ENCODE peak calls at places on chromosomes 16 and 17, in seven cellular contexts. One of them, this sample, is unnamed. For H3K4me1, the result is how much of the 10 kb centered on the place peaks cover.

GRCh38 chr16:48054881-48055601 is 100.8 kb downstream of the ABCC12 start:
- DNase-seq in neuronal stem cell: peak
- DNase-seq in endothelial cell of umbilical vein: peak
- DNase-seq in HCT116: peak
- DNase-seq in colonic mucosa: peak
- DNase-seq in neural progenitor cell: peak
- DNase-seq in K562: peak
- DNase-seq in this sample: peak

GRCh38 chr16:23290189-23291062 is 11.7 kb upstream of the SCNN1B start:
- DNase-seq in neuronal stem cell: no peak
- DNase-seq in endothelial cell of umbilical vein: no peak
- DNase-seq in HCT116: no peak
- DNase-seq in colonic mucosa: no peak
- DNase-seq in neural progenitor cell: no peak
- DNase-seq in K562: no peak
- DNase-seq in this sample: no peak

GRCh38 chr17:64492481-64493109 is 4.3 kb downstream of the POLG2 start:
- DNase-seq in neuronal stem cell: no peak
- DNase-seq in endothelial cell of umbilical vein: peak
- DNase-seq in HCT116: no peak
- DNase-seq in colonic mucosa: no peak
- DNase-seq in neural progenitor cell: no peak
- DNase-seq in K562: peak
- DNase-seq in this sample: peak

GRCh38 chr17:31373150-31374082 is 18.1 kb upstream of the RAB11FIP4 start:
- DNase-seq in neuronal stem cell: no peak
- DNase-seq in endothelial cell of umbilical vein: peak
- DNase-seq in HCT116: peak
- DNase-seq in colonic mucosa: no peak
- DNase-seq in neural progenitor cell: peak
- DNase-seq in K562: peak
- DNase-seq in this sample: peak

GRCh38 chr16:84043486-84044107 is 1.0 kb upstream of the SLC38A8 start:
- DNase-seq in neuronal stem cell: no peak
- DNase-seq in endothelial cell of umbilical vein: peak
- DNase-seq in HCT116: no peak
- DNase-seq in colonic mucosa: no peak
- DNase-seq in neural progenitor cell: peak
- DNase-seq in K562: peak
- DNase-seq in this sample: no peak

GRCh38 chr17:66777689-66778225 is 57.2 kb upstream of the CACNG5 start:
- DNase-seq in neuronal stem cell: no peak
- DNase-seq in endothelial cell of umbilical vein: no peak
- DNase-seq in HCT116: no peak
- DNase-seq in colonic mucosa: no peak
- DNase-seq in neural progenitor cell: peak
- DNase-seq in K562: no peak
- DNase-seq in this sample: no peak

GRCh38 chr17:50209472-50210248 is 8.2 kb upstream of the COL1A1 start:
- DNase-seq in neuronal stem cell: no peak
- DNase-seq in endothelial cell of umbilical vein: no peak
- DNase-seq in HCT116: no peak
- DNase-seq in colonic mucosa: peak
- DNase-seq in neural progenitor cell: peak
- DNase-seq in K562: peak
- DNase-seq in this sample: no peak

GRCh38 chr17:36920032-36921000 is 17.0 kb upstream of the LHX1 start:
- DNase-seq in neuronal stem cell: no peak
- DNase-seq in endothelial cell of umbilical vein: no peak
- DNase-seq in HCT116: peak
- DNase-seq in colonic mucosa: no peak
- DNase-seq in neural progenitor cell: peak
- DNase-seq in K562: peak
- DNase-seq in this sample: no peak

GRCh38 chr17:72121164-72122001 is 563 bp downstream of the SOX9 start:
- DNase-seq in neuronal stem cell: no peak
- DNase-seq in endothelial cell of umbilical vein: no peak
- DNase-seq in HCT116: no peak
- DNase-seq in colonic mucosa: peak
- DNase-seq in neural progenitor cell: peak
- DNase-seq in K562: no peak
- DNase-seq in this sample: no peak

GRCh38 chr17:15498107-15498506 is 30.7 kb upstream of the CDRT4 start:
- DNase-seq in neuronal stem cell: no peak
- DNase-seq in endothelial cell of umbilical vein: no peak
- DNase-seq in HCT116: no peak
- DNase-seq in colonic mucosa: no peak
- DNase-seq in neural progenitor cell: no peak
- DNase-seq in K562: peak
- DNase-seq in this sample: no peak

GRCh38 chr17:42136654-42137051 is 14.0 kb downstream of the HSPB9 start:
- DNase-seq in neuronal stem cell: no peak
- DNase-seq in endothelial cell of umbilical vein: no peak
- DNase-seq in HCT116: no peak
- DNase-seq in colonic mucosa: no peak
- DNase-seq in neural progenitor cell: no peak
- DNase-seq in K562: no peak
- DNase-seq in this sample: no peak

GRCh38 chr17:63523256-63523869 is at the start of gene KCNH6:
- DNase-seq in neuronal stem cell: no peak
- DNase-seq in endothelial cell of umbilical vein: no peak
- DNase-seq in HCT116: no peak
- DNase-seq in colonic mucosa: no peak
- DNase-seq in neural progenitor cell: peak
- DNase-seq in K562: no peak
- DNase-seq in this sample: no peak

GRCh38 chr16:88437367-88437964 is 15.6 kb upstream of the ZFPM1 start:
- DNase-seq in neuronal stem cell: no peak
- DNase-seq in endothelial cell of umbilical vein: peak
- DNase-seq in HCT116: peak
- DNase-seq in colonic mucosa: peak
- DNase-seq in neural progenitor cell: peak
- DNase-seq in K562: peak
- DNase-seq in this sample: peak

DNA sequence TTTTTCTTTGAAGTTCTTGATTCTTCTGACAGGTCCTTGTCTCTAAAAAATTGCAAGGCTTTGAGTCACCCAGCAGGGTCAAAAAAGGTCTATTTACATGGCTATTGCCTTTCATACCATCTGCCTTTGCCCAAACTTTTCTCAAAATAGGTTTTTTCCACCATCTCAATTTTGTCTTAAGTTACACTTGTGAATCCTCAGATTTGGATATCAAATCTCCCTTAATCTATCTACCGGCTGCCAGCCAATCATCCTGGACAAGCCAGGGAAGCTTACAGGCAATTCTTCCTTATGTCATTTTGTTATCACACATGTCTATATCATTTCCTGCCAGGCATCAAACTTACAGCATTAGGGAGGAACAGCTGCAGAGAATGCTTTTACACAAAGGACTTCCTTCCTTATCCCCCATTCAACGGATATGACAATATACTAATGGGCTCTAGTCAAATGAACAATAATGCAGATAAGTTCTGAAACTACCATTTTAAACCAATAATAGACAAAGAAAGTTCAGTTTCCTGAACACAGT is 104.1 kb upstream of the CORO6 start:
- DNase-seq in neuronal stem cell: no peak
- DNase-seq in endothelial cell of umbilical vein: peak
- DNase-seq in HCT116: no peak
- DNase-seq in colonic mucosa: no peak
- DNase-seq in neural progenitor cell: no peak
- DNase-seq in K562: peak
- DNase-seq in this sample: no peak
- H3K4me1 ChIP-seq in neuronal stem cell: under half
- H3K4me1 ChIP-seq in endothelial cell of umbilical vein: under half
- H3K4me1 ChIP-seq in HCT116: under half
- H3K4me1 ChIP-seq in colonic mucosa: under half
- H3K4me1 ChIP-seq in neural progenitor cell: under half
- H3K4me1 ChIP-seq in K562: under half
- H3K4me1 ChIP-seq in this sample: under half

GRCh38 chr16:693364-693763 is 3.2 kb upstream of the WDR24 start:
- DNase-seq in neuronal stem cell: no peak
- DNase-seq in endothelial cell of umbilical vein: no peak
- DNase-seq in HCT116: no peak
- DNase-seq in colonic mucosa: no peak
- DNase-seq in neural progenitor cell: no peak
- DNase-seq in K562: no peak
- DNase-seq in this sample: no peak

GRCh38 chr16:694187-694862 is 4.1 kb upstream of the WDR24 start:
- DNase-seq in neuronal stem cell: no peak
- DNase-seq in endothelial cell of umbilical vein: no peak
- DNase-seq in HCT116: no peak
- DNase-seq in colonic mucosa: no peak
- DNase-seq in neural progenitor cell: peak
- DNase-seq in K562: peak
- DNase-seq in this sample: no peak

GRCh38 chr16:694863-695354 is 4.7 kb upstream of the WDR24 start:
- DNase-seq in neuronal stem cell: no peak
- DNase-seq in endothelial cell of umbilical vein: no peak
- DNase-seq in HCT116: no peak
- DNase-seq in colonic mucosa: no peak
- DNase-seq in neural progenitor cell: no peak
- DNase-seq in K562: peak
- DNase-seq in this sample: no peak

GRCh38 chr16:693766-694165 is 3.6 kb upstream of the WDR24 start:
- DNase-seq in neuronal stem cell: no peak
- DNase-seq in endothelial cell of umbilical vein: no peak
- DNase-seq in HCT116: no peak
- DNase-seq in colonic mucosa: no peak
- DNase-seq in neural progenitor cell: no peak
- DNase-seq in K562: peak
- DNase-seq in this sample: no peak

DNA sequence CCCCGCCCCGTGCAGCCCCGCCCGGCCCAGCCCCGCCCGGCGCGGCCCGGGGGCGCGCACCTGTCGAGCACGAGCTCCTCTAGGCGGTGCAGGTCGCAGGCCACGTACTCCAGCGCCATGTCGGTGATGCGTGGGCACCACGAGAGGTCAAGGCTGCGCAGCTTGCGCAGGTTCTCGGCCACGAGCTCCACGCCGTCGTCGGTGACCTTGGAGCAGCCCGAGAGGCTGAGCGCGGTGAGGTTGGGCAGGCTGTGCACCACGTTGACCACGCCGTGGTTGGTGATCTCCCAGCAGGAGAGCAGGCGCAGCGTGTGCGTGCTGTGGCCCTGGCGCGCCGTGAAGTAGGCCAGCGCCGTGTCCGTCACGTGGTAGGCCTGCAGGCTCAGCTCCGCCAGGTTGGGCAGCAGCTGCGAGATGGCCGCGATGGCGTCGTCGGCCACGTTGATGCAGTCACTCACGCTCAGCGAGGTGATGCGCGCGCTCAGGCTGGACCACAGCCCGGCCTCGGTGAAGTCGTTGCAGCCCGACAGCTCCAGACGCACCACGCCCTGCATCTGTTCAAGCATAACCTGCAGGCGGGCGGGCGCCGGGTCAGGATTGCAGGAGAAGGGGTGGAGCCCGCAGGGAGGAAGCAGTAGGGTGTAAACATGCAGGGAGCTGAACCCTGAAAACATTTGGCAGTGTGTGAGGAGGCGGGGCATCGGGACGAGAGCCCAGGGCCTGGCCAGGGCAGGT is 5.3 kb upstream of the WDR24 start:
- DNase-seq in neuronal stem cell: no peak
- DNase-seq in endothelial cell of umbilical vein: no peak
- DNase-seq in HCT116: no peak
- DNase-seq in colonic mucosa: peak
- DNase-seq in neural progenitor cell: peak
- DNase-seq in K562: peak
- DNase-seq in this sample: no peak
- H3K9ac ChIP-seq in neuronal stem cell: peak
- H3K9ac ChIP-seq in endothelial cell of umbilical vein: no peak
- H3K9ac ChIP-seq in HCT116: peak
- H3K9ac ChIP-seq in colonic mucosa: peak
- H3K9ac ChIP-seq in neural progenitor cell: no peak
- H3K9ac ChIP-seq in K562: peak
- H3K9ac ChIP-seq in this sample: no peak

DNA sequence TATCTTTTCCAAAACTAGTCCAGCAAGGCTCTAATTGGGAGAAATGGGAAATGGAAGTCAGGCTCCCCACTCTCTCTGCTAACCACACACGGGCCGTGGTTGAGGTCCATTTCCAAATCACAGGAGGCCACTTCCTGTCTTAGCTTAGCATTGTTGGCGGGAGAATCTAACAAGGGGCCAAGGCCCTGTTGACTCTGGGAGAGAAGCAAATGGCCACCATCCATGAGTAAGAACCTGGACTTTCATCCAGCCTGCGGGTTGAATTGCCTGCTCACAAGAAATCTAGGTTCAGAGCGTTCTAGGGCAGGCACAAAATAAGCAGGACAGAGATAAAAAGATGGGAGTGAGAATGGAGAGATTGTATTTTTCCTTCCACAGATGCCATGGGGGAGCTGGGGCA is 5.7 kb downstream of the FAM20A start:
- DNase-seq in neuronal stem cell: no peak
- DNase-seq in endothelial cell of umbilical vein: no peak
- DNase-seq in HCT116: no peak
- DNase-seq in colonic mucosa: no peak
- DNase-seq in neural progenitor cell: no peak
- DNase-seq in K562: no peak
- DNase-seq in this sample: no peak
- H3K4me1 ChIP-seq in neuronal stem cell: under half
- H3K4me1 ChIP-seq in endothelial cell of umbilical vein: under half
- H3K4me1 ChIP-seq in HCT116: under half
- H3K4me1 ChIP-seq in colonic mucosa: under half
- H3K4me1 ChIP-seq in neural progenitor cell: under half
- H3K4me1 ChIP-seq in K562: under half
- H3K4me1 ChIP-seq in this sample: under half

GRCh38 chr16:10172848-10173655 is 9.2 kb downstream of the GRIN2A start:
- DNase-seq in neuronal stem cell: no peak
- DNase-seq in endothelial cell of umbilical vein: no peak
- DNase-seq in HCT116: no peak
- DNase-seq in colonic mucosa: no peak
- DNase-seq in neural progenitor cell: no peak
- DNase-seq in K562: no peak
- DNase-seq in this sample: no peak
- H3K9ac ChIP-seq in neuronal stem cell: no peak
- H3K9ac ChIP-seq in endothelial cell of umbilical vein: no peak
- H3K9ac ChIP-seq in HCT116: no peak
- H3K9ac ChIP-seq in colonic mucosa: no peak
- H3K9ac ChIP-seq in neural progenitor cell: no peak
- H3K9ac ChIP-seq in K562: no peak
- H3K9ac ChIP-seq in this sample: no peak

GRCh38 chr16:3046506-3047386 is at the start of gene MMP25:
- DNase-seq in neuronal stem cell: no peak
- DNase-seq in endothelial cell of umbilical vein: no peak
- DNase-seq in HCT116: no peak
- DNase-seq in colonic mucosa: no peak
- DNase-seq in neural progenitor cell: peak
- DNase-seq in K562: peak
- DNase-seq in this sample: no peak
- H3K4me1 ChIP-seq in neuronal stem cell: under half
- H3K4me1 ChIP-seq in endothelial cell of umbilical vein: under half
- H3K4me1 ChIP-seq in HCT116: half or more
- H3K4me1 ChIP-seq in colonic mucosa: under half
- H3K4me1 ChIP-seq in neural progenitor cell: under half
- H3K4me1 ChIP-seq in K562: under half
- H3K4me1 ChIP-seq in this sample: under half